ENCODE peak calls at places on chromosomes 6 and 20, in five cellular contexts. One of them, this sample, is unnamed.

GRCh38 chr6:75431379-75431778 is 62.2 kb downstream of the FILIP1 start:
- DNase-seq in PC-3: peak; percentile 47
- DNase-seq in left ventricle myocardium inferior: peak; percentile 31
- DNase-seq in GM06990: no peak
- DNase-seq in hepatocyte: peak; percentile 43
- DNase-seq in this sample: no peak

GRCh38 chr20:49610701-49611538 is 43.0 kb upstream of the PTGIS start:
- DNase-seq in PC-3: peak; percentile 93
- DNase-seq in left ventricle myocardium inferior: peak; percentile 75
- DNase-seq in GM06990: peak; percentile 86
- DNase-seq in hepatocyte: peak; percentile 86
- DNase-seq in this sample: peak; percentile 49

GRCh38 chr20:47334022-47334551 is 22.4 kb downstream of the ZMYND8 start:
- DNase-seq in PC-3: peak; percentile 98
- DNase-seq in left ventricle myocardium inferior: no peak
- DNase-seq in GM06990: no peak
- DNase-seq in hepatocyte: peak; percentile 73
- DNase-seq in this sample: peak; percentile 89

GRCh38 chr20:51563141-51563596 is 20.6 kb upstream of the NFATC2 start:
- DNase-seq in PC-3: no peak
- DNase-seq in left ventricle myocardium inferior: no peak
- DNase-seq in GM06990: no peak
- DNase-seq in hepatocyte: peak; percentile 29
- DNase-seq in this sample: no peak

GRCh38 chr20:15675151-15675550 is 898.1 kb downstream of the KIF16B start:
- DNase-seq in PC-3: no peak
- DNase-seq in left ventricle myocardium inferior: no peak
- DNase-seq in GM06990: no peak
- DNase-seq in hepatocyte: no peak
- DNase-seq in this sample: no peak

GRCh38 chr20:50724851-50725721 is 6.3 kb upstream of the PARD6B start:
- DNase-seq in PC-3: peak; percentile 91
- DNase-seq in left ventricle myocardium inferior: peak; percentile 70
- DNase-seq in GM06990: no peak
- DNase-seq in hepatocyte: peak; percentile 94
- DNase-seq in this sample: peak; percentile 95

GRCh38 chr6:103105686-103106085 is 1712.2 kb downstream of the GRIK2 start:
- DNase-seq in PC-3: no peak
- DNase-seq in left ventricle myocardium inferior: no peak
- DNase-seq in GM06990: no peak
- DNase-seq in hepatocyte: no peak
- DNase-seq in this sample: no peak

GRCh38 chr6:43433148-43433547 is 5.8 kb downstream of the ABCC10 start:
- DNase-seq in PC-3: no peak
- DNase-seq in left ventricle myocardium inferior: no peak
- DNase-seq in GM06990: no peak
- DNase-seq in hepatocyte: no peak
- DNase-seq in this sample: no peak

GRCh38 chr6:51855310-51856082 is 231.9 kb downstream of the PKHD1 start:
- DNase-seq in PC-3: peak; percentile 94
- DNase-seq in left ventricle myocardium inferior: no peak
- DNase-seq in GM06990: peak; percentile 33
- DNase-seq in hepatocyte: peak; percentile 87
- DNase-seq in this sample: peak; percentile 59

GRCh38 chr6:13402711-13403110 is 74.4 kb upstream of the TBC1D7 start:
- DNase-seq in PC-3: peak; percentile 21
- DNase-seq in left ventricle myocardium inferior: no peak
- DNase-seq in GM06990: no peak
- DNase-seq in hepatocyte: no peak
- DNase-seq in this sample: peak; percentile 19

GRCh38 chr6:146975093-146975492 is 229.1 kb upstream of the STXBP5 start:
- DNase-seq in PC-3: no peak
- DNase-seq in left ventricle myocardium inferior: no peak
- DNase-seq in GM06990: no peak
- DNase-seq in hepatocyte: no peak
- DNase-seq in this sample: no peak

GRCh38 chr6:113651120-113651519 is 206.0 kb upstream of the MARCKS start:
- DNase-seq in PC-3: no peak
- DNase-seq in left ventricle myocardium inferior: peak; percentile 62
- DNase-seq in GM06990: no peak
- DNase-seq in hepatocyte: no peak
- DNase-seq in this sample: no peak

GRCh38 chr6:39887692-39888450 is 46.4 kb downstream of the MOCS1 start:
- DNase-seq in PC-3: peak; percentile 7
- DNase-seq in left ventricle myocardium inferior: peak; percentile 79
- DNase-seq in GM06990: no peak
- DNase-seq in hepatocyte: peak; percentile 86
- DNase-seq in this sample: peak; percentile 89

GRCh38 chr6:107292570-107293285 is 166.6 kb downstream of the PDSS2 start:
- DNase-seq in PC-3: no peak
- DNase-seq in left ventricle myocardium inferior: no peak
- DNase-seq in GM06990: no peak
- DNase-seq in hepatocyte: peak; percentile 9
- DNase-seq in this sample: no peak

GRCh38 chr20:9015984-9016324 is 52.9 kb upstream of the PLCB4 start:
- DNase-seq in PC-3: peak; percentile 63
- DNase-seq in left ventricle myocardium inferior: no peak
- DNase-seq in GM06990: no peak
- DNase-seq in hepatocyte: no peak
- DNase-seq in this sample: peak; percentile 44

GRCh38 chr6:107819976-107820551 is 4.0 kb downstream of the SCML4 start:
- DNase-seq in PC-3: no peak
- DNase-seq in left ventricle myocardium inferior: no peak
- DNase-seq in GM06990: no peak
- DNase-seq in hepatocyte: peak; percentile 36
- DNase-seq in this sample: no peak

GRCh38 chr6:21005816-21006553 is 471.7 kb downstream of the CDKAL1 start:
- DNase-seq in PC-3: peak; percentile 98
- DNase-seq in left ventricle myocardium inferior: no peak
- DNase-seq in GM06990: peak; percentile 22
- DNase-seq in hepatocyte: peak; percentile 60
- DNase-seq in this sample: peak; percentile 90

GRCh38 chr20:47220161-47220582 is 136.3 kb downstream of the ZMYND8 start:
- DNase-seq in PC-3: peak; percentile 55
- DNase-seq in left ventricle myocardium inferior: no peak
- DNase-seq in GM06990: no peak
- DNase-seq in hepatocyte: no peak
- DNase-seq in this sample: peak; percentile 28

GRCh38 chr6:128204621-128205020 is 303.8 kb upstream of the THEMIS start:
- DNase-seq in PC-3: no peak
- DNase-seq in left ventricle myocardium inferior: no peak
- DNase-seq in GM06990: no peak
- DNase-seq in hepatocyte: no peak
- DNase-seq in this sample: no peak

GRCh38 chr6:25991785-25992412 is 29.3 kb downstream of the TRIM38 start:
- DNase-seq in PC-3: peak; percentile 48
- DNase-seq in left ventricle myocardium inferior: peak; percentile 85
- DNase-seq in GM06990: peak; percentile 87
- DNase-seq in hepatocyte: peak; percentile 81
- DNase-seq in this sample: peak; percentile 57

GRCh38 chr20:36506253-36506652 is 35.1 kb upstream of the MYL9 start:
- DNase-seq in PC-3: peak; percentile 42
- DNase-seq in left ventricle myocardium inferior: no peak
- DNase-seq in GM06990: no peak
- DNase-seq in hepatocyte: no peak
- DNase-seq in this sample: no peak

GRCh38 chr6:53803081-53803860 is 8.5 kb downstream of the LRRC1 start:
- DNase-seq in PC-3: no peak
- DNase-seq in left ventricle myocardium inferior: no peak
- DNase-seq in GM06990: no peak
- DNase-seq in hepatocyte: no peak
- DNase-seq in this sample: no peak

GRCh38 chr6:113352029-113352801 is 504.9 kb upstream of the MARCKS start:
- DNase-seq in PC-3: peak; percentile 87
- DNase-seq in left ventricle myocardium inferior: no peak
- DNase-seq in GM06990: no peak
- DNase-seq in hepatocyte: peak; percentile 37
- DNase-seq in this sample: peak; percentile 82

GRCh38 chr20:24768977-24769675 is 179.9 kb upstream of the CST7 start:
- DNase-seq in PC-3: no peak
- DNase-seq in left ventricle myocardium inferior: no peak
- DNase-seq in GM06990: no peak
- DNase-seq in hepatocyte: peak; percentile 23
- DNase-seq in this sample: no peak

GRCh38 chr20:2703716-2704475 is 11.3 kb downstream of the EBF4 start:
- DNase-seq in PC-3: no peak
- DNase-seq in left ventricle myocardium inferior: no peak
- DNase-seq in GM06990: no peak
- DNase-seq in hepatocyte: no peak
- DNase-seq in this sample: no peak

GRCh38 chr6:27619436-27619835 is 146.5 kb upstream of the ZNF184 start:
- DNase-seq in PC-3: no peak
- DNase-seq in left ventricle myocardium inferior: no peak
- DNase-seq in GM06990: no peak
- DNase-seq in hepatocyte: no peak
- DNase-seq in this sample: no peak

GRCh38 chr6:27623103-27623502 is 150.2 kb upstream of the ZNF184 start:
- DNase-seq in PC-3: peak; percentile 34
- DNase-seq in left ventricle myocardium inferior: no peak
- DNase-seq in GM06990: no peak
- DNase-seq in hepatocyte: no peak
- DNase-seq in this sample: no peak

GRCh38 chr6:27616313-27617045 is 143.6 kb upstream of the ZNF184 start:
- DNase-seq in PC-3: no peak
- DNase-seq in left ventricle myocardium inferior: no peak
- DNase-seq in GM06990: no peak
- DNase-seq in hepatocyte: no peak
- DNase-seq in this sample: no peak

GRCh38 chr6:27617046-27617687 is 144.3 kb upstream of the ZNF184 start:
- DNase-seq in PC-3: peak; percentile 38
- DNase-seq in left ventricle myocardium inferior: no peak
- DNase-seq in GM06990: no peak
- DNase-seq in hepatocyte: no peak
- DNase-seq in this sample: peak; percentile 30

DNA sequence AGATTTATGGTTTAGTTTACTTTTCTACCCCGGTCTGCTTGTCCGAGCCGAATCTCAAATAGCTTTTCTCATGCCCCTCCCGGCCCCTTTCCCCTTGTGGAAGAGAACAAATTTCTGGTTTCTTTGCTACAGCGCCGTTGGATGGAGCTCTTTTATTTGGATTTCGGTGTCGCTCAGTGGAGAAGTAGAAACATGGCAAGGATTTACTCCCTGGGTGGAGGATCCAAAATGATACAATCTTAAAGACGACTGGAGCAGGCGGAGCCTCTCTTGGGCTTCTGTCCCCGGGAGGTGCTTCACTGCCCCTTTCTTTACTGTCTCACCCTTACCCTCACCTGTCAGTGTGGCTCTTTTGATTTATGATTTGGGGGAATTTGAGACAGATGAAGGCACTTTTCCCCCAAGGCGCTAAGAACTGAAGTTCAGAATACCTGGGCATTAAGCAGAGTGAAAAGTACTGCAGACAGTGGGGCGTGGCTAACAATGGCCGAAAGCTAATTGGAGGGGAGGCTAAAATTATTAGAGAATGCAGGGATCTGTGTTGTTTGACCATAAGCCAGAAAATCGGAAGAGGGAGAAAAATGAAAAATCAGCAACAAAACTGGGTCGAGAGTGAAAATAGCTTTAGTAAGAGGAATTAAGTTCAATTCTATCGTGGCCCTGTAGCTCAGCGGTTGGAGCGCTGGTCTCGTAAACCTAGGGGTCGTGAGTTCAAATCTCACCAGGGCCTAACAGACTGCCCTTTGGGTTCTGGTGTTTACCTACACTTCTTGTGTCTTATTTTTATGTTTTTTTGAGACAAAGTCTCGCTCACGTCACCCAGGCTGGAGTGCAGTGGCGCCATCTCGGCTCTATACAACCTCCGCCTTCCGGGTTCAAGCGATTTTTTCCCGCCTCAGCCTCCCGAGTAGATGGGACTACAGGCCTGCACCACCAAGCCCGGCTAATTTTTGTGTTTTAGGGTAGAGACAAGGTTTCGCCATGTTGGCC is 145.1 kb upstream of the ZNF184 start:
- DNase-seq in PC-3: peak; percentile 73
- DNase-seq in left ventricle myocardium inferior: no peak
- DNase-seq in GM06990: no peak
- DNase-seq in hepatocyte: peak; percentile 65
- DNase-seq in this sample: peak; percentile 45
- TF ChIP-seq CTCF in PC-3: peak; percentile 42
- TF ChIP-seq CTCF in left ventricle myocardium inferior: no peak
- TF ChIP-seq CTCF in GM06990: no peak
- TF ChIP-seq CTCF in hepatocyte: peak; percentile 26
- TF ChIP-seq CTCF in this sample: peak; percentile 16

GRCh38 chr20:20276806-20277530 is 90.9 kb upstream of the INSM1 start:
- DNase-seq in PC-3: no peak
- DNase-seq in left ventricle myocardium inferior: no peak
- DNase-seq in GM06990: no peak
- DNase-seq in hepatocyte: no peak
- DNase-seq in this sample: no peak
- H3K4me3 ChIP-seq in PC-3: no peak overlapping the region
- H3K4me3 ChIP-seq in left ventricle myocardium inferior: no peak overlapping the region
- H3K4me3 ChIP-seq in GM06990: no peak overlapping the region
- H3K4me3 ChIP-seq in hepatocyte: no peak overlapping the region
- H3K4me3 ChIP-seq in this sample: no peak overlapping the region

DNA sequence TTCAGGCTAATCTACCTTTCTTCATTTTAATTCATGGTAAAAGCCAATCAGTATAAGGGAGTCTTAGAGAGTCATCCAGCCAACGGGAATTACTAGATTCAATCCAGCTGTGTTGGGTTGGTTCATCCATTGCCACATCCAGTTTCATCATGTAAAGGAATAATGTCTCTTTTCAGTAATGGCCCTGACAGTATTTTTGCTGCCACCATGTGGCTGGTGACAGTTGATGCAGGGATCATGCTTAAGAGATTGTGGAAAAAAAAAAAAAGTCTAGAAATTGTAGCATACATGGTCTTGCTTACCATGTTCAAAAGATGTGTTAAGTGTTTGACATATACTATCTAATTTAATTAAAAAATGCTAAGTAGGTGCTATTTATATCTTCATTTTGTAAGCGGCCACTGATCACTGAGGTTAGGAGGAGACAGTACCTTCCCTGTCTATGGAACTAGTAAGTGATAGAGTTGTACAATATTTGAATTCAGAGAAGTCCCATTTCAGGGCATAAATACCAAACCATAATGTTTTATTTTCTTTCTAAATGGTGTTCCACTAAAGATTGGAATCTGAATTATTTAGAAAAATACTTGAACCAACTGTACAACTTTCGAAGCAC is 135.9 kb downstream of the KHDRBS2 start:
- DNase-seq in PC-3: peak; percentile 47
- DNase-seq in left ventricle myocardium inferior: no peak
- DNase-seq in GM06990: peak; percentile 1
- DNase-seq in hepatocyte: peak; percentile 79
- DNase-seq in this sample: peak; percentile 5
- TF ChIP-seq CTCF in PC-3: peak; percentile 68
- TF ChIP-seq CTCF in left ventricle myocardium inferior: peak; percentile 49
- TF ChIP-seq CTCF in GM06990: peak; percentile 58
- TF ChIP-seq CTCF in hepatocyte: peak; percentile 75
- TF ChIP-seq CTCF in this sample: peak; percentile 20

DNA sequence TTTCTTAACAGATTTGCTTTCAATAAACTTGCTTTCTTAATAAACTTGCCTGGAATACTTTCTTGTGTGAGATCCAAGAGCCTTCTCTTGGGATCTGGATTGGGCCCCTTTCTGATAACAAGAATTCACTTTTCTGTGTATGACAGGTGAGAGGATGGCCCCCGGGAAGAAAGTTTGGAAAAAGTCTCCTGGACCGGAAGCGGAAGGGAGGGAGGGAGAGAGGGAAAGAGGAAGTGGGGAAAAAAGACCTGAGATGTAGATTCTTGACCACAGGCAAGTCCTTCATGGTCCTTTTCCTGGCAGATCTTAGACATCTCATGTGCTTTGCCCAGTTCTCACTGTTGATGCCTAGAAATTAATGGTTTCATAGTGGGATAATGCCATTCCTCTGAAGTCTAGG is 146.5 kb upstream of the ID4 start:
- DNase-seq in PC-3: no peak
- DNase-seq in left ventricle myocardium inferior: no peak
- DNase-seq in GM06990: no peak
- DNase-seq in hepatocyte: no peak
- DNase-seq in this sample: no peak
- H3K4me3 ChIP-seq in PC-3: no peak overlapping the region
- H3K4me3 ChIP-seq in left ventricle myocardium inferior: no peak overlapping the region
- H3K4me3 ChIP-seq in GM06990: no peak overlapping the region
- H3K4me3 ChIP-seq in hepatocyte: no peak overlapping the region
- H3K4me3 ChIP-seq in this sample: no peak overlapping the region

This sample was measured in fibroblast of the aortic adventitia.